ENCODE peak calls at places on chromosomes 6 and 20, in ten cellular contexts. J, Z, D, C, E, V, N, W, O and K are unnamed samples.

GRCh38 chr6:71139249-71139648 is 149.4 kb upstream of the OGFRL1 start:
- DNase-seq in J (no peak), Z (no peak), D (no peak), C (no peak), E (no peak), V (no peak), N (no peak), W (peak), O (no peak), K (no peak)

GRCh38 chr6:3977875-3978711 is 100.8 kb downstream of the FAM217A start:
- DNase-seq in J (peak), Z (no peak), D (peak), C (no peak), E (no peak), V (no peak), N (peak), W (peak), O (peak), K (peak)

GRCh38 chr20:62025832-62026563 is 39.7 kb downstream of the TAF4 start:
- DNase-seq in J (peak), Z (no peak), D (peak), C (no peak), E (no peak), V (no peak), N (no peak), W (peak), O (peak), K (peak)

GRCh38 chr6:125753218-125753936 is 3.9 kb downstream of the HEY2 start:
- DNase-seq in J (peak), Z (peak), D (no peak), C (no peak), E (no peak), V (no peak), N (no peak), W (peak), O (no peak), K (no peak)

GRCh38 chr6:36118550-36119107 is 11.7 kb upstream of the MAPK13 start:
- DNase-seq in J (no peak), Z (peak), D (no peak), C (peak), E (peak), V (no peak), N (peak), W (no peak), O (no peak), K (no peak)

GRCh38 chr6:18280084-18280483 is 15.8 kb upstream of the DEK start:
- DNase-seq in J (no peak), Z (no peak), D (no peak), C (no peak), E (no peak), V (no peak), N (no peak), W (no peak), O (no peak), K (no peak)

GRCh38 chr6:42387336-42387735 is 64.4 kb downstream of the TRERF1 start:
- DNase-seq in J (no peak), Z (no peak), D (no peak), C (no peak), E (no peak), V (no peak), N (no peak), W (no peak), O (no peak), K (no peak)

GRCh38 chr6:122426597-122426996 is 27.1 kb downstream of the HSF2 start:
- DNase-seq in J (no peak), Z (no peak), D (no peak), C (no peak), E (no peak), V (no peak), N (no peak), W (peak), O (no peak), K (no peak)

GRCh38 chr6:133833905-133834304 is 55.0 kb upstream of the TCF21 start:
- DNase-seq in J (peak), Z (no peak), D (no peak), C (no peak), E (no peak), V (no peak), N (no peak), W (peak), O (no peak), K (no peak)

GRCh38 chr6:4660377-4661321 is 115.6 kb upstream of the CDYL start:
- DNase-seq in J (no peak), Z (no peak), D (no peak), C (no peak), E (peak), V (no peak), N (no peak), W (no peak), O (no peak), K (no peak)

GRCh38 chr6:84860954-84861353 is 96.6 kb upstream of the TBX18 start:
- DNase-seq in J (no peak), Z (no peak), D (no peak), C (no peak), E (no peak), V (no peak), N (no peak), W (no peak), O (no peak), K (no peak)

GRCh38 chr6:88143768-88144167 is 22.4 kb downstream of the CNR1 start:
- DNase-seq in J (no peak), Z (no peak), D (no peak), C (no peak), E (no peak), V (no peak), N (no peak), W (no peak), O (no peak), K (no peak)

GRCh38 chr6:26296857-26297648 is 67.9 kb upstream of the BTN3A2 start:
- DNase-seq in J (no peak), Z (no peak), D (no peak), C (no peak), E (peak), V (no peak), N (no peak), W (peak), O (no peak), K (no peak)

GRCh38 chr6:154763650-154764049 is 30.4 kb downstream of the SCAF8 start:
- DNase-seq in J (no peak), Z (no peak), D (no peak), C (no peak), E (no peak), V (no peak), N (no peak), W (peak), O (no peak), K (no peak)

GRCh38 chr6:13355969-13356368 is 27.6 kb upstream of the TBC1D7 start:
- DNase-seq in J (no peak), Z (no peak), D (no peak), C (no peak), E (no peak), V (no peak), N (no peak), W (no peak), O (no peak), K (no peak)

GRCh38 chr6:158205220-158205944 is 37.2 kb downstream of the GTF2H5 start:
- DNase-seq in J (no peak), Z (peak), D (no peak), C (no peak), E (no peak), V (no peak), N (no peak), W (peak), O (no peak), K (no peak)

GRCh38 chr20:37390503-37390890 is 44.6 kb downstream of the SRC start:
- DNase-seq in J (no peak), Z (peak), D (no peak), C (no peak), E (no peak), V (peak), N (no peak), W (no peak), O (no peak), K (no peak)

GRCh38 chr6:29964904-29965872 is 22.9 kb downstream of the HLA-A start:
- DNase-seq in J (peak), Z (peak), D (peak), C (peak), E (peak), V (peak), N (peak), W (peak), O (no peak), K (peak)

GRCh38 chr6:73695619-73696421 is at the start of gene CD109:
- DNase-seq in J (peak), Z (no peak), D (peak), C (no peak), E (no peak), V (peak), N (peak), W (peak), O (no peak), K (peak)

GRCh38 chr6:108156938-108157233 is 8.9 kb upstream of the NR2E1 start:
- DNase-seq in J (no peak), Z (no peak), D (no peak), C (no peak), E (no peak), V (no peak), N (no peak), W (no peak), O (no peak), K (no peak)
- H3K4me3 ChIP-seq in J (no peak), Z (no peak), D (no peak), C (no peak), E (peak), V (no peak), N (no peak), W (no peak), O (no peak), K (no peak)

GRCh38 chr6:52675372-52675771 is 4.5 kb downstream of the TMEM14A start:
- DNase-seq in J (no peak), Z (no peak), D (no peak), C (no peak), E (no peak), V (no peak), N (no peak), W (no peak), O (no peak), K (no peak)
- TF ChIP-seq CTCF in J (no peak), Z (no peak), D (no peak), C (no peak), E (no peak), V (no peak), N (no peak), W (no peak), O (no peak), K (no peak)

DNA sequence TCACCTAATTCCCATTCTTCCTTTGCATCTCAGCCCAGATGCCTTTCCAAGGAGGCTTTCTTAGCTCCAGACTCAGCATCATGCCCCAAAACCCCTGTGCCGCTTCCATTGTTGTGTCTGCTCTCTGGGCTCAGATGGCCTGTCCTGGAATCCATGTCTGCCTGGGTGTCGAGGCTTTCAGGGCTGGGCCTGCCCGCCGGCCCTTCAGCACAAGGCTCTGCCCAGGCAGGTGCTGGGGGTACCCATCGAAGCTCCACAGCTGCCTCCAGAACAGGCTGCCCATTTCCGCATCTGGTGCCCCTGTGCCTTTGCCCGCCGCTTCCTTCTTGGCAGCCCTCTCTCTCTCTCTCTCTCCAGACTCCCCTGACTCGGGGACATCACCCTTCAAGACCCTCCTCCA is 1.2 kb downstream of the CPXM1 start:
- DNase-seq in J (no peak), Z (no peak), D (no peak), C (no peak), E (no peak), V (no peak), N (no peak), W (no peak), O (no peak), K (no peak)
- H3K4me3 ChIP-seq in J (no peak), Z (no peak), D (peak), C (peak), E (no peak), V (no peak), N (no peak), W (peak), O (no peak), K (peak)

GRCh38 chr6:170003027-170003426 is 251.6 kb downstream of the ERMARD start:
- DNase-seq in J (no peak), Z (no peak), D (no peak), C (no peak), E (no peak), V (no peak), N (no peak), W (no peak), O (no peak), K (no peak)
- TF ChIP-seq CTCF in J (no peak), Z (no peak), D (no peak), C (no peak), E (no peak), V (no peak), N (no peak), W (no peak), O (no peak), K (peak)

GRCh38 chr6:15255481-15256414 is 9.9 kb downstream of the JARID2 start:
- DNase-seq in J (no peak), Z (no peak), D (no peak), C (no peak), E (no peak), V (peak), N (no peak), W (no peak), O (no peak), K (no peak)

GRCh38 chr6:15253107-15254073 is 7.5 kb downstream of the JARID2 start:
- DNase-seq in J (no peak), Z (no peak), D (no peak), C (no peak), E (no peak), V (no peak), N (no peak), W (no peak), O (no peak), K (no peak)

GRCh38 chr6:15254074-15254975 is 8.5 kb downstream of the JARID2 start:
- DNase-seq in J (peak), Z (no peak), D (no peak), C (no peak), E (no peak), V (no peak), N (no peak), W (peak), O (no peak), K (no peak)

GRCh38 chr6:15259766-15260098 is 13.9 kb downstream of the JARID2 start:
- DNase-seq in J (no peak), Z (no peak), D (no peak), C (no peak), E (no peak), V (no peak), N (no peak), W (peak), O (no peak), K (no peak)

DNA sequence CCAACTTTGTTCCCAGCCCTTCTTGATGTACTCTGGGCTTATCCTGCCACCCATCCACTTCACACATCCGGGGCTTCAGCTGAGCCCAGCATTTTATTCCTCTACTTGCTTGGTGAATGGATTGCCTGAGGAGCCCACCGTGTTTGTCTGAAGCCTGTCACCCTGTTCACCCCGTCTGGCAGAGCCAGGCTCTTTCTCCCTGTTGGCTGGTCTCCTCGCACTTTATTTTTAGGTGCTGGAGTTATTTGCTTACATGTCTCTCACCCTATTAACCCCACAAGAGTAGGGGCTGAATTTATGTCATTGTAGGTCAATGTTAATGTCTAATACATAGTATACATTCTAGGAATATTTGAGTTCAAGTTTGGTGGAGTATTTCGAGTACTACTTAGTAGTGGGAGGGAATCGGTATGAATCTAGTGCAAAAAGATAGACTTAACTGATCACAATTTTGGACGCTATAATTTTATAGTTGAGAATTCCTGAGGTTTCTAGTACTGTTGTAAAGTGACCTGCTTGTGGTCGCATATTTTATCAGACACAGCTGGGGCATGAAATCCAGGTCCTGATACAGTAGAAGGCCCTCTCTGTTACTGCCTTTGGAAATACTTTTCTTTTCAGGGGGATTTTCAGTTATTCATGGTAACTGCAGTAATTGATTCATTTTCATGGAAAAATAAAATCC is 10.8 kb downstream of the JARID2 start:
- DNase-seq in J (no peak), Z (no peak), D (no peak), C (no peak), E (no peak), V (no peak), N (no peak), W (no peak), O (no peak), K (no peak)
- H3K4me3 ChIP-seq in J (no peak), Z (no peak), D (no peak), C (no peak), E (no peak), V (no peak), N (no peak), W (no peak), O (no peak), K (no peak)

GRCh38 chr6:82385102-82385501 is 21.5 kb downstream of the TPBG start:
- DNase-seq in J (no peak), Z (no peak), D (no peak), C (no peak), E (no peak), V (no peak), N (no peak), W (no peak), O (no peak), K (no peak)
- TF ChIP-seq CTCF in J (no peak), Z (no peak), D (no peak), C (no peak), E (no peak), V (no peak), N (no peak), W (no peak), O (no peak), K (no peak)